ENCODE peak calls at places on chromosomes 2 and 18, in ten cellular contexts. One of them, this sample, is unnamed.

GRCh38 chr2:33605059-33605458 is 6.0 kb upstream of the FAM98A start:
- DNase-seq in kidney tubule cell: peak; percentile 44
- DNase-seq in C1 segment of cervical spinal cord: no peak
- DNase-seq in activated naive CD4-positive, alpha-beta T cell treated with anti-CD3 and anti-CD28 coated beads for 36 hours: no peak
- DNase-seq in head of caudate nucleus: no peak
- DNase-seq in NCI-H2081: no peak
- DNase-seq in HS-5: no peak
- DNase-seq in mesenchymal stem cell: no peak
- DNase-seq in PC-9: no peak
- DNase-seq in lower leg skin: no peak
- DNase-seq in this sample: no peak

GRCh38 chr2:240865391-240865790 is 3.2 kb upstream of the AGXT start:
- DNase-seq in kidney tubule cell: no peak
- DNase-seq in C1 segment of cervical spinal cord: no peak
- DNase-seq in activated naive CD4-positive, alpha-beta T cell treated with anti-CD3 and anti-CD28 coated beads for 36 hours: no peak
- DNase-seq in head of caudate nucleus: no peak
- DNase-seq in NCI-H2081: no peak
- DNase-seq in HS-5: no peak
- DNase-seq in mesenchymal stem cell: no peak
- DNase-seq in PC-9: no peak
- DNase-seq in lower leg skin: peak; percentile 5
- DNase-seq in this sample: no peak

GRCh38 chr2:61045999-61046398 is 19.7 kb upstream of the SANBR start:
- DNase-seq in kidney tubule cell: no peak
- DNase-seq in C1 segment of cervical spinal cord: no peak
- DNase-seq in activated naive CD4-positive, alpha-beta T cell treated with anti-CD3 and anti-CD28 coated beads for 36 hours: no peak
- DNase-seq in head of caudate nucleus: no peak
- DNase-seq in NCI-H2081: no peak
- DNase-seq in HS-5: no peak
- DNase-seq in mesenchymal stem cell: peak; percentile 40
- DNase-seq in PC-9: no peak
- DNase-seq in lower leg skin: no peak
- DNase-seq in this sample: no peak

GRCh38 chr2:205556841-205557539 is 125.3 kb upstream of the NRP2 start:
- DNase-seq in kidney tubule cell: no peak
- DNase-seq in C1 segment of cervical spinal cord: no peak
- DNase-seq in activated naive CD4-positive, alpha-beta T cell treated with anti-CD3 and anti-CD28 coated beads for 36 hours: no peak
- DNase-seq in head of caudate nucleus: no peak
- DNase-seq in NCI-H2081: no peak
- DNase-seq in HS-5: no peak
- DNase-seq in mesenchymal stem cell: no peak
- DNase-seq in PC-9: no peak
- DNase-seq in lower leg skin: no peak
- DNase-seq in this sample: peak; percentile 18

GRCh38 chr18:49070552-49070951 is 119.8 kb upstream of the SMAD7 start:
- DNase-seq in kidney tubule cell: no peak
- DNase-seq in C1 segment of cervical spinal cord: no peak
- DNase-seq in activated naive CD4-positive, alpha-beta T cell treated with anti-CD3 and anti-CD28 coated beads for 36 hours: no peak
- DNase-seq in head of caudate nucleus: no peak
- DNase-seq in NCI-H2081: no peak
- DNase-seq in HS-5: no peak
- DNase-seq in mesenchymal stem cell: no peak
- DNase-seq in PC-9: no peak
- DNase-seq in lower leg skin: no peak
- DNase-seq in this sample: no peak

GRCh38 chr2:166628478-166629136 is 134.6 kb upstream of the SCN7A start:
- DNase-seq in kidney tubule cell: no peak
- DNase-seq in C1 segment of cervical spinal cord: no peak
- DNase-seq in activated naive CD4-positive, alpha-beta T cell treated with anti-CD3 and anti-CD28 coated beads for 36 hours: no peak
- DNase-seq in head of caudate nucleus: no peak
- DNase-seq in NCI-H2081: no peak
- DNase-seq in HS-5: no peak
- DNase-seq in mesenchymal stem cell: no peak
- DNase-seq in PC-9: no peak
- DNase-seq in lower leg skin: no peak
- DNase-seq in this sample: no peak

GRCh38 chr18:79572093-79572780 is 107.4 kb upstream of the CTDP1 start:
- DNase-seq in kidney tubule cell: no peak
- DNase-seq in C1 segment of cervical spinal cord: no peak
- DNase-seq in activated naive CD4-positive, alpha-beta T cell treated with anti-CD3 and anti-CD28 coated beads for 36 hours: no peak
- DNase-seq in head of caudate nucleus: no peak
- DNase-seq in NCI-H2081: no peak
- DNase-seq in HS-5: no peak
- DNase-seq in mesenchymal stem cell: no peak
- DNase-seq in PC-9: no peak
- DNase-seq in lower leg skin: peak; percentile 54
- DNase-seq in this sample: no peak

GRCh38 chr2:173118385-173118784 is 42.7 kb downstream of the MAP3K20 start:
- DNase-seq in kidney tubule cell: peak; percentile 12
- DNase-seq in C1 segment of cervical spinal cord: no peak
- DNase-seq in activated naive CD4-positive, alpha-beta T cell treated with anti-CD3 and anti-CD28 coated beads for 36 hours: no peak
- DNase-seq in head of caudate nucleus: no peak
- DNase-seq in NCI-H2081: no peak
- DNase-seq in HS-5: no peak
- DNase-seq in mesenchymal stem cell: no peak
- DNase-seq in PC-9: no peak
- DNase-seq in lower leg skin: no peak
- DNase-seq in this sample: no peak

GRCh38 chr2:14756981-14757657 is 124.6 kb downstream of the LRATD1 start:
- DNase-seq in kidney tubule cell: peak; percentile 95
- DNase-seq in C1 segment of cervical spinal cord: no peak
- DNase-seq in activated naive CD4-positive, alpha-beta T cell treated with anti-CD3 and anti-CD28 coated beads for 36 hours: no peak
- DNase-seq in head of caudate nucleus: no peak
- DNase-seq in NCI-H2081: no peak
- DNase-seq in HS-5: peak; percentile 91
- DNase-seq in mesenchymal stem cell: peak; percentile 76
- DNase-seq in PC-9: peak; percentile 91
- DNase-seq in lower leg skin: no peak
- DNase-seq in this sample: peak; percentile 97

GRCh38 chr2:179344280-179344961 is 79.8 kb upstream of the SESTD1 start:
- DNase-seq in kidney tubule cell: peak; percentile 17
- DNase-seq in C1 segment of cervical spinal cord: no peak
- DNase-seq in activated naive CD4-positive, alpha-beta T cell treated with anti-CD3 and anti-CD28 coated beads for 36 hours: no peak
- DNase-seq in head of caudate nucleus: no peak
- DNase-seq in NCI-H2081: no peak
- DNase-seq in HS-5: no peak
- DNase-seq in mesenchymal stem cell: peak; percentile 40
- DNase-seq in PC-9: no peak
- DNase-seq in lower leg skin: no peak
- DNase-seq in this sample: peak; percentile 21

GRCh38 chr2:156319811-156320490 is 12.6 kb downstream of the NR4A2 start:
- DNase-seq in kidney tubule cell: peak; percentile 38
- DNase-seq in C1 segment of cervical spinal cord: no peak
- DNase-seq in activated naive CD4-positive, alpha-beta T cell treated with anti-CD3 and anti-CD28 coated beads for 36 hours: no peak
- DNase-seq in head of caudate nucleus: peak; percentile 40
- DNase-seq in NCI-H2081: no peak
- DNase-seq in HS-5: no peak
- DNase-seq in mesenchymal stem cell: peak; percentile 50
- DNase-seq in PC-9: no peak
- DNase-seq in lower leg skin: peak; percentile 88
- DNase-seq in this sample: no peak

GRCh38 chr2:162403884-162404283 is 60.0 kb downstream of the GCA start:
- DNase-seq in kidney tubule cell: peak; percentile 12
- DNase-seq in C1 segment of cervical spinal cord: no peak
- DNase-seq in activated naive CD4-positive, alpha-beta T cell treated with anti-CD3 and anti-CD28 coated beads for 36 hours: no peak
- DNase-seq in head of caudate nucleus: no peak
- DNase-seq in NCI-H2081: no peak
- DNase-seq in HS-5: peak; percentile 63
- DNase-seq in mesenchymal stem cell: peak; percentile 2
- DNase-seq in PC-9: no peak
- DNase-seq in lower leg skin: no peak
- DNase-seq in this sample: peak; percentile 78

GRCh38 chr18:35080058-35080457 is 38.8 kb downstream of the MAPRE2 start:
- DNase-seq in kidney tubule cell: no peak
- DNase-seq in C1 segment of cervical spinal cord: no peak
- DNase-seq in activated naive CD4-positive, alpha-beta T cell treated with anti-CD3 and anti-CD28 coated beads for 36 hours: no peak
- DNase-seq in head of caudate nucleus: no peak
- DNase-seq in NCI-H2081: no peak
- DNase-seq in HS-5: no peak
- DNase-seq in mesenchymal stem cell: no peak
- DNase-seq in PC-9: no peak
- DNase-seq in lower leg skin: no peak
- DNase-seq in this sample: no peak

GRCh38 chr2:207953354-207953753 is 72.0 kb downstream of the PLEKHM3 start:
- DNase-seq in kidney tubule cell: no peak
- DNase-seq in C1 segment of cervical spinal cord: no peak
- DNase-seq in activated naive CD4-positive, alpha-beta T cell treated with anti-CD3 and anti-CD28 coated beads for 36 hours: no peak
- DNase-seq in head of caudate nucleus: no peak
- DNase-seq in NCI-H2081: no peak
- DNase-seq in HS-5: no peak
- DNase-seq in mesenchymal stem cell: no peak
- DNase-seq in PC-9: no peak
- DNase-seq in lower leg skin: no peak
- DNase-seq in this sample: no peak

GRCh38 chr2:215357660-215358059 is 45.8 kb downstream of the ATIC start:
- DNase-seq in kidney tubule cell: no peak
- DNase-seq in C1 segment of cervical spinal cord: no peak
- DNase-seq in activated naive CD4-positive, alpha-beta T cell treated with anti-CD3 and anti-CD28 coated beads for 36 hours: no peak
- DNase-seq in head of caudate nucleus: no peak
- DNase-seq in NCI-H2081: no peak
- DNase-seq in HS-5: no peak
- DNase-seq in mesenchymal stem cell: no peak
- DNase-seq in PC-9: no peak
- DNase-seq in lower leg skin: no peak
- DNase-seq in this sample: no peak

GRCh38 chr18:48031011-48031480 is 100.6 kb upstream of the SMAD2 start:
- DNase-seq in kidney tubule cell: peak; percentile 75
- DNase-seq in C1 segment of cervical spinal cord: no peak
- DNase-seq in activated naive CD4-positive, alpha-beta T cell treated with anti-CD3 and anti-CD28 coated beads for 36 hours: peak; percentile 49
- DNase-seq in head of caudate nucleus: peak; percentile 65
- DNase-seq in NCI-H2081: peak; percentile 53
- DNase-seq in HS-5: no peak
- DNase-seq in mesenchymal stem cell: peak; percentile 45
- DNase-seq in PC-9: peak; percentile 61
- DNase-seq in lower leg skin: peak; percentile 85
- DNase-seq in this sample: peak; percentile 42

GRCh38 chr2:170361359-170361936 is 183.5 kb downstream of the MYO3B start:
- DNase-seq in kidney tubule cell: peak; percentile 63
- DNase-seq in C1 segment of cervical spinal cord: peak; percentile 5
- DNase-seq in activated naive CD4-positive, alpha-beta T cell treated with anti-CD3 and anti-CD28 coated beads for 36 hours: peak; percentile 77
- DNase-seq in head of caudate nucleus: peak; percentile 54
- DNase-seq in NCI-H2081: peak; percentile 28
- DNase-seq in HS-5: no peak
- DNase-seq in mesenchymal stem cell: peak; percentile 71
- DNase-seq in PC-9: no peak
- DNase-seq in lower leg skin: no peak
- DNase-seq in this sample: peak; percentile 42

GRCh38 chr2:185374878-185375277 is 363.7 kb upstream of the FSIP2 start:
- DNase-seq in kidney tubule cell: peak; percentile 17
- DNase-seq in C1 segment of cervical spinal cord: no peak
- DNase-seq in activated naive CD4-positive, alpha-beta T cell treated with anti-CD3 and anti-CD28 coated beads for 36 hours: no peak
- DNase-seq in head of caudate nucleus: no peak
- DNase-seq in NCI-H2081: no peak
- DNase-seq in HS-5: peak; percentile 26
- DNase-seq in mesenchymal stem cell: no peak
- DNase-seq in PC-9: no peak
- DNase-seq in lower leg skin: no peak
- DNase-seq in this sample: no peak

GRCh38 chr2:219058541-219059374 is 2.0 kb downstream of the IHH start:
- DNase-seq in kidney tubule cell: peak; percentile 52
- DNase-seq in C1 segment of cervical spinal cord: no peak
- DNase-seq in activated naive CD4-positive, alpha-beta T cell treated with anti-CD3 and anti-CD28 coated beads for 36 hours: no peak
- DNase-seq in head of caudate nucleus: no peak
- DNase-seq in NCI-H2081: no peak
- DNase-seq in HS-5: no peak
- DNase-seq in mesenchymal stem cell: no peak
- DNase-seq in PC-9: no peak
- DNase-seq in lower leg skin: peak; percentile 74
- DNase-seq in this sample: no peak

GRCh38 chr2:207892676-207893402 is 123.1 kb upstream of the FZD5 start:
- DNase-seq in kidney tubule cell: no peak
- DNase-seq in C1 segment of cervical spinal cord: no peak
- DNase-seq in activated naive CD4-positive, alpha-beta T cell treated with anti-CD3 and anti-CD28 coated beads for 36 hours: no peak
- DNase-seq in head of caudate nucleus: no peak
- DNase-seq in NCI-H2081: no peak
- DNase-seq in HS-5: no peak
- DNase-seq in mesenchymal stem cell: no peak
- DNase-seq in PC-9: no peak
- DNase-seq in lower leg skin: no peak
- DNase-seq in this sample: no peak

GRCh38 chr18:50177294-50177992 is 17.5 kb downstream of the MYO5B start:
- DNase-seq in kidney tubule cell: no peak
- DNase-seq in C1 segment of cervical spinal cord: no peak
- DNase-seq in activated naive CD4-positive, alpha-beta T cell treated with anti-CD3 and anti-CD28 coated beads for 36 hours: no peak
- DNase-seq in head of caudate nucleus: no peak
- DNase-seq in NCI-H2081: no peak
- DNase-seq in HS-5: no peak
- DNase-seq in mesenchymal stem cell: no peak
- DNase-seq in PC-9: no peak
- DNase-seq in lower leg skin: no peak
- DNase-seq in this sample: no peak

GRCh38 chr2:111710085-111710484 is 173.9 kb downstream of the ANAPC1 start:
- DNase-seq in kidney tubule cell: no peak
- DNase-seq in C1 segment of cervical spinal cord: no peak
- DNase-seq in activated naive CD4-positive, alpha-beta T cell treated with anti-CD3 and anti-CD28 coated beads for 36 hours: no peak
- DNase-seq in head of caudate nucleus: no peak
- DNase-seq in NCI-H2081: no peak
- DNase-seq in HS-5: no peak
- DNase-seq in mesenchymal stem cell: no peak
- DNase-seq in PC-9: no peak
- DNase-seq in lower leg skin: no peak
- DNase-seq in this sample: no peak

GRCh38 chr2:63000801-63001200 is 49.8 kb upstream of the OTX1 start:
- DNase-seq in kidney tubule cell: no peak
- DNase-seq in C1 segment of cervical spinal cord: no peak
- DNase-seq in activated naive CD4-positive, alpha-beta T cell treated with anti-CD3 and anti-CD28 coated beads for 36 hours: no peak
- DNase-seq in head of caudate nucleus: no peak
- DNase-seq in NCI-H2081: no peak
- DNase-seq in HS-5: no peak
- DNase-seq in mesenchymal stem cell: peak; percentile 36
- DNase-seq in PC-9: no peak
- DNase-seq in lower leg skin: no peak
- DNase-seq in this sample: no peak

GRCh38 chr18:3675446-3675845 is 225.5 kb downstream of the TGIF1 start:
- DNase-seq in kidney tubule cell: peak; percentile 95
- DNase-seq in C1 segment of cervical spinal cord: no peak
- DNase-seq in activated naive CD4-positive, alpha-beta T cell treated with anti-CD3 and anti-CD28 coated beads for 36 hours: no peak
- DNase-seq in head of caudate nucleus: no peak
- DNase-seq in NCI-H2081: no peak
- DNase-seq in HS-5: no peak
- DNase-seq in mesenchymal stem cell: no peak
- DNase-seq in PC-9: peak; percentile 58
- DNase-seq in lower leg skin: no peak
- DNase-seq in this sample: peak; percentile 37

GRCh38 chr2:29309090-29310054 is 194.2 kb downstream of the CLIP4 start:
- DNase-seq in kidney tubule cell: peak; percentile 72
- DNase-seq in C1 segment of cervical spinal cord: peak; percentile 28
- DNase-seq in activated naive CD4-positive, alpha-beta T cell treated with anti-CD3 and anti-CD28 coated beads for 36 hours: peak; percentile 76
- DNase-seq in head of caudate nucleus: peak; percentile 59
- DNase-seq in NCI-H2081: peak; percentile 64
- DNase-seq in HS-5: no peak
- DNase-seq in mesenchymal stem cell: peak; percentile 60
- DNase-seq in PC-9: peak; percentile 36
- DNase-seq in lower leg skin: no peak
- DNase-seq in this sample: peak; percentile 45

GRCh38 chr18:37440206-37440605 is 125.4 kb downstream of the CELF4 start:
- DNase-seq in kidney tubule cell: no peak
- DNase-seq in C1 segment of cervical spinal cord: no peak
- DNase-seq in activated naive CD4-positive, alpha-beta T cell treated with anti-CD3 and anti-CD28 coated beads for 36 hours: no peak
- DNase-seq in head of caudate nucleus: no peak
- DNase-seq in NCI-H2081: no peak
- DNase-seq in HS-5: no peak
- DNase-seq in mesenchymal stem cell: no peak
- DNase-seq in PC-9: no peak
- DNase-seq in lower leg skin: no peak
- DNase-seq in this sample: no peak

GRCh38 chr2:146189541-146189940 is 1655.3 kb upstream of the ACVR2A start:
- DNase-seq in kidney tubule cell: no peak
- DNase-seq in C1 segment of cervical spinal cord: no peak
- DNase-seq in activated naive CD4-positive, alpha-beta T cell treated with anti-CD3 and anti-CD28 coated beads for 36 hours: no peak
- DNase-seq in head of caudate nucleus: no peak
- DNase-seq in NCI-H2081: no peak
- DNase-seq in HS-5: no peak
- DNase-seq in mesenchymal stem cell: no peak
- DNase-seq in PC-9: no peak
- DNase-seq in lower leg skin: no peak
- DNase-seq in this sample: no peak

GRCh38 chr2:15798716-15799431 is 141.5 kb upstream of the MYCN start:
- DNase-seq in kidney tubule cell: no peak
- DNase-seq in C1 segment of cervical spinal cord: no peak
- DNase-seq in activated naive CD4-positive, alpha-beta T cell treated with anti-CD3 and anti-CD28 coated beads for 36 hours: no peak
- DNase-seq in head of caudate nucleus: no peak
- DNase-seq in NCI-H2081: no peak
- DNase-seq in HS-5: no peak
- DNase-seq in mesenchymal stem cell: no peak
- DNase-seq in PC-9: no peak
- DNase-seq in lower leg skin: no peak
- DNase-seq in this sample: no peak

This sample was measured in HT1080.